ENCODE peak calls at places on chromosomes 3 and 15, in ten cellular contexts. O, Z, L, C, G, U, M, V, W and S are unnamed samples.

GRCh38 chr3:70550723-70551319 is 238.4 kb upstream of the MDFIC2 start:
- DNase-seq in Z (peak; percentile 22), M (no peak), O (peak; percentile 72), V (peak; percentile 73), G (peak; percentile 84), C (no peak), U (peak; percentile 20), W (peak; percentile 58), L (no peak), S (no peak)

GRCh38 chr3:113002676-113003075 is 11.9 kb downstream of the GTPBP8 start:
- DNase-seq in C (no peak), O (no peak), Z (no peak), U (no peak), G (peak; percentile 81), W (peak; percentile 22), L (no peak), V (no peak), M (no peak), S (no peak)

GRCh38 chr3:151445283-151446001 is 15.4 kb downstream of the IGSF10 start:
- DNase-seq in Z (peak; percentile 7), G (no peak), W (no peak), M (no peak), V (peak; percentile 96), C (peak; percentile 76), U (no peak), O (no peak), L (no peak), S (no peak)

GRCh38 chr3:55521086-55522060 is 34.3 kb upstream of the WNT5A start:
- DNase-seq in L (no peak), Z (no peak), V (no peak), M (no peak), O (no peak), G (no peak), W (no peak), U (no peak), C (peak; percentile 29), S (no peak)

GRCh38 chr3:126521122-126521891 is 2.6 kb upstream of the CHST13 start:
- DNase-seq in W (no peak), C (no peak), M (no peak), Z (peak; percentile 67), L (no peak), G (no peak), O (no peak), V (no peak), U (no peak), S (no peak)

GRCh38 chr15:100926971-100927756 is 8.0 kb downstream of the LRRK1 start:
- DNase-seq in U (no peak), O (no peak), L (no peak), Z (no peak), W (no peak), C (no peak), G (no peak), V (no peak), M (no peak), S (no peak)

GRCh38 chr3:108322352-108322751 is 26.0 kb downstream of the HHLA2 start:
- DNase-seq in W (no peak), G (peak; percentile 44), U (no peak), L (no peak), Z (no peak), C (no peak), O (no peak), V (no peak), M (no peak), S (no peak)

GRCh38 chr15:28106294-28107110 is 7.4 kb upstream of the OCA2 start:
- DNase-seq in L (no peak), O (no peak), V (peak; percentile 21), G (peak; percentile 26), W (peak; percentile 32), C (no peak), U (no peak), M (no peak), Z (no peak), S (peak; percentile 89)

GRCh38 chr15:97759363-97759762 is 201.1 kb upstream of the ARRDC4 start:
- DNase-seq in O (no peak), L (no peak), M (no peak), V (peak; percentile 66), W (no peak), Z (peak; percentile 90), U (no peak), C (no peak), G (no peak), S (no peak)

GRCh38 chr3:101574388-101575156 is 592 bp downstream of the PCNP start:
- DNase-seq in O (peak; percentile 45), C (no peak), U (peak; percentile 4), M (peak; percentile 35), L (peak; percentile 43), G (peak; percentile 66), Z (peak; percentile 67), V (peak; percentile 52), W (peak; percentile 63), S (no peak)

GRCh38 chr15:81910997-81911396 is 134.8 kb downstream of the MEX3B start:
- DNase-seq in O (no peak), W (no peak), M (no peak), U (no peak), C (no peak), V (no peak), Z (no peak), G (no peak), L (no peak), S (no peak)

GRCh38 chr3:15063656-15064286 is 1.3 kb downstream of the MRPS25 start:
- DNase-seq in O (no peak), C (no peak), Z (no peak), W (no peak), L (no peak), V (no peak), U (no peak), G (no peak), M (no peak), S (no peak)

GRCh38 chr3:135085696-135086436 is 290.8 kb downstream of the EPHB1 start:
- DNase-seq in C (no peak), U (no peak), L (no peak), V (no peak), W (no peak), G (no peak), M (no peak), O (no peak), Z (no peak), S (no peak)

GRCh38 chr15:76285241-76285825 is 25.9 kb downstream of the ETFA start:
- DNase-seq in M (no peak), W (no peak), C (no peak), O (no peak), Z (peak; percentile 10), G (no peak), L (no peak), U (peak; percentile 26), V (peak; percentile 11), S (no peak)

GRCh38 chr3:67715911-67716310 is 61.5 kb upstream of the SUCLG2 start:
- DNase-seq in L (no peak), W (no peak), V (no peak), U (no peak), G (no peak), C (no peak), O (no peak), M (no peak), Z (no peak), S (no peak)

GRCh38 chr3:10495003-10495402 is 10.4 kb downstream of the ATP2B2 start:
- DNase-seq in L (no peak), W (no peak), O (no peak), G (no peak), U (peak; percentile 41), Z (peak; percentile 58), M (no peak), C (no peak), V (peak; percentile 35), S (no peak)

GRCh38 chr15:101610628-101611000 is 41.6 kb downstream of the TM2D3 start:
- DNase-seq in U (no peak), M (no peak), O (no peak), Z (no peak), C (no peak), G (no peak), W (no peak), V (no peak), L (no peak), S (no peak)

GRCh38 chr3:45273681-45274515 is 47.8 kb upstream of the TMEM158 start:
- DNase-seq in O (no peak), C (no peak), G (no peak), V (no peak), Z (no peak), W (no peak), L (no peak), M (no peak), U (peak; percentile 46), S (no peak)

GRCh38 chr3:150227839-150228238 is 180.3 kb upstream of the TSC22D2 start:
- DNase-seq in M (no peak), G (peak; percentile 49), Z (peak; percentile 28), C (no peak), W (peak; percentile 7), U (peak; percentile 17), O (peak; percentile 11), L (peak; percentile 37), V (peak; percentile 83), S (no peak)

GRCh38 chr3:73729969-73730440 is 105.3 kb upstream of the PDZRN3 start:
- DNase-seq in M (no peak), O (no peak), U (no peak), C (no peak), V (no peak), Z (no peak), G (no peak), W (no peak), L (no peak), S (no peak)

GRCh38 chr15:40055576-40056293 is 16.8 kb upstream of the SRP14 start:
- DNase-seq in C (no peak), Z (no peak), O (peak; percentile 72), U (no peak), L (no peak), G (no peak), M (no peak), W (no peak), V (no peak), S (no peak)